ENCODE peak calls at places on chromosomes 12 and 14, in four cellular contexts. D is sigmoid colon, M is tibial nerve, X is stomach. E is an unnamed sample.

GRCh38 chr12:123119808-123120207 is 31.1 kb downstream of the PITPNM2 start:
- DNase-seq in D (no peak), M (no peak), X (no peak), E (no peak)

GRCh38 chr14:99538275-99538674 is 57.1 kb downstream of the CCNK start:
- DNase-seq in D (no peak), M (no peak), X (no peak), E (no peak)

GRCh38 chr12:75739916-75740315 is 228.5 kb upstream of the KRR1 start:
- DNase-seq in D (no peak), M (no peak), X (no peak), E (no peak)

GRCh38 chr12:92551853-92552397 is 150.9 kb upstream of the PLEKHG7 start:
- DNase-seq in D (no peak), M (no peak), X (no peak), E (no peak)

GRCh38 chr12:5267603-5268423 is 164.1 kb upstream of the NTF3 start:
- DNase-seq in D (no peak), M (no peak), X (no peak), E (no peak)

GRCh38 chr14:23916038-23916437 is 37.5 kb upstream of the DHRS4 start:
- DNase-seq in D (no peak), M (peak), X (no peak), E (no peak)

GRCh38 chr12:104740668-104741067 is 217.4 kb downstream of the SLC41A2 start:
- DNase-seq in D (no peak), M (no peak), X (no peak), E (no peak)

GRCh38 chr12:117119592-117120198 is 20.5 kb upstream of the TESC start:
- DNase-seq in D (no peak), M (no peak), X (no peak), E (no peak)

GRCh38 chr14:103522028-103522581 is 525 bp downstream of the CKB start:
- DNase-seq in D (peak), M (no peak), X (no peak), E (no peak)

GRCh38 chr14:52553671-52554575 is 1.3 kb downstream of the GPR137C start:
- DNase-seq in D (peak), M (peak), X (peak), E (peak)

GRCh38 chr14:44316647-44317432 is 190.2 kb downstream of the FSCB start:
- DNase-seq in D (no peak), M (no peak), X (no peak), E (no peak)

GRCh38 chr12:47410862-47411261 is 295.0 kb downstream of the RPAP3 start:
- DNase-seq in D (no peak), M (no peak), X (no peak), E (no peak)

GRCh38 chr12:13177373-13177772 is 19.2 kb upstream of the EMP1 start:
- DNase-seq in D (no peak), M (no peak), X (no peak), E (no peak)

GRCh38 chr12:38761111-38761510 is 144.3 kb downstream of the CPNE8 start:
- DNase-seq in D (no peak), M (no peak), X (no peak), E (no peak)

GRCh38 chr12:123479442-123480180 is 21.7 kb downstream of the SNRNP35 start:
- DNase-seq in D (no peak), M (no peak), X (no peak), E (no peak)

GRCh38 chr14:75715926-75716780 is 55.1 kb downstream of the TTLL5 start:
- DNase-seq in D (no peak), M (no peak), X (no peak), E (no peak)

GRCh38 chr12:1302471-1302870 is 291.9 kb downstream of the FBXL14 start:
- DNase-seq in D (no peak), M (no peak), X (no peak), E (no peak)

GRCh38 chr12:53798575-53798974 is 46.8 kb upstream of the CISTR start:
- DNase-seq in D (no peak), M (no peak), X (no peak), E (no peak)

GRCh38 chr12:27970391-27970980 is 2.0 kb downstream of the PTHLH start:
- DNase-seq in D (peak), M (peak), X (no peak), E (no peak)

GRCh38 chr14:96565811-96566210 is 63.6 kb downstream of the PAPOLA start:
- DNase-seq in D (no peak), M (no peak), X (no peak), E (no peak)

GRCh38 chr12:69623970-69624369 is 13.3 kb upstream of the LRRC10 start:
- DNase-seq in D (no peak), M (no peak), X (peak), E (peak)

GRCh38 chr12:50742776-50743175 is 21.1 kb upstream of the ATF1 start:
- DNase-seq in D (no peak), M (no peak), X (no peak), E (no peak)

GRCh38 chr14:74867673-74868072 is 8.3 kb downstream of the PROX2 start:
- DNase-seq in D (peak), M (no peak), X (no peak), E (no peak)

DNA sequence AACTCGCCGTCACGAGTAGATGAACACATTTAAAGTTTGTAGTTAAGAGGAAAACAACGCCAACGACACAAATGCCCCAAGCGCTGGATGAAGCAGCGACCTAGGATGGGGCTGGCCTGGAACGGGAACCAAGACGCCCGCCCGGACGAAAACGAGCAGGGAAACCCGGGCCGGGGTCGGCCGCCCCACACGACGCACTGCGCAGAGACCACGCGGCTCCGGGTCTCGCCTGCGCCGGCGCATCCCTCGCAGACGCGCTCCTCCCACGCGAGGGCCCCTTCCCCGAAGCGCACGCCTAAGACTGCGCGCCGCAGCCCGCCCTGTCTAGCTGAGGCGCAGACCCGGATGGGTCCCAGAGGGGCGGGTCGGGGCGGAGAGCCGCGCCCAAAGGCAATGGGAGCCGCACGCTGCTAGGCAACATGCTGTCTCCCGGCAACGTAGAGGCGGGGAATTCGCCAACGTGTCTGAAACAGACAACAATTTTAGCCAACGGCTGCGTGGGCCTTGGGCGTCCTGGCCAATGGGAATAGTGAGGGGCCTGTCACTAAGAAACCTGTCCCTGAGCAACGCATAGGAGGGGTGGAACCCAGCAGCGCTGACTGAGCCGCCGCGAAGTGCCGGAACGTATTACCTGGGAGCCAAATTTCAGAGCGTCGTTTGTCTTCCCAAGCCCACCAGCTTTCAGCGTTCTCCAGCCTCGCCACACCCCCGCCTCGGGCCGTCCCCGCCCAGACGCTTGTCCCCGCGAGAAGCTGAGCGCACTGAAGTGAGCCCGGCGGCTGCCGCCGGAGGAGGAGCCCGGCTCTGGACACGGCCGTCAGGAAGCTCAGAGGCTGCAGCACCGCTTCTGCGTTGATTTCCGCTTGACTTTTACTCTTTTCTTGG is 21.0 kb upstream of the CHFR start:
- DNase-seq in D (peak), M (peak), X (peak), E (peak)
- TF ChIP-seq POLR2A in D (peak), M (peak), X (no peak), E (no peak)

GRCh38 chr12:94099191-94099983 is 49.0 kb upstream of the PLXNC1 start:
- DNase-seq in D (no peak), M (no peak), X (no peak), E (peak)
- TF ChIP-seq EP300 in D (no peak), M (no peak), X (no peak), E (no peak)

DNA sequence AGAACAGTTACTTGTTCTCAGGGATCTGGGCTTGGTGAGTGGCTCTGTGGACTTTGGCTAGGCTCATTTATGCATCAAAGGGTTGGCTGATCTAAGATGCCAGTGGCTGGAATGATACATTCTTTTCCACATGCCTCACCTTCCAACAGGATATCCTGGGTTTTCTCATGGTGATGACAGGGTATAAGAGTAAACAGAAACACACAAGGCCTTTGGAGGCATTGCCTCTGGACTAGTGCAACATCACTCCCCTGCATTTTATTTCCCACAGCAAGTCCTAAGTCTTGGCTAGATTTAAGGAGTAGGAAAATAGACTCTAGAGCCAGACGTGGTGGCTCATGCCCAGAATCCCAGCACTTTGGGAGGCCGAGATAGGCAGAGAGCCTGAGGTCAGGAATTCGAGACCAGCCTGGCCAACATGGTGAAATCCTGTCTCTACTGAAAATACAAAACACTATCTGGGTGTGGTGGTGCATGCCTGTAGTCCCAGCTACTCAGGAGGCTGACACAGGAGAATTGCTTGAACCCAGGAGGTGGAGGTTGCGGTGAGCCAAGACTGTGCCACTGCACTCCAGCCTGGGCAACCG is 47.9 kb downstream of the RPH3A start:
- DNase-seq in D (no peak), M (no peak), X (no peak), E (no peak)
- TF ChIP-seq POLR2A in D (no peak), M (no peak), X (no peak), E (no peak)

DNA sequence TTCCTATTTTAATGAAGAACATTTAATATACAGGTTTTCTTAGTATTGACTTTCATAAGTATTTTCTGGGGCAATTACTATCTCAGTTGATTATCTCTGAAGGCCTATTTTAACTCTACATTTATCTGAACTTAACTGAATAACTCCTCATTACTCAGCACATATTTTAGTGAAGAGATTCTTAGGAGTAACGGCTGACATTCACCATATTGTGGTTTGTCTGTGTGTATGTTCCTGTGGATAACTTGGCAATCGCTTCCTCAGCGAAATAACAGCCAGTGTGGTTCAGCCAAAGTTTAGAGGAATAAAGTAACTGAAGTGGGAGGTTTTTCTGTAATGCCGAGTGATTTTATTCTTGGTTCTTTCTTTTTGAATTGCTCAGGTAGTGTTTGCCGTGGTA is 168.0 kb downstream of the RAD51B start:
- DNase-seq in D (no peak), M (no peak), X (no peak), E (no peak)
- TF ChIP-seq EP300 in D (no peak), M (no peak), X (no peak), E (no peak)

GRCh38 chr12:2335517-2335916 is 282.7 kb downstream of the CACNA1C start:
- DNase-seq in D (no peak), M (no peak), X (no peak), E (no peak)

GRCh38 chr12:2335109-2335508 is 282.3 kb downstream of the CACNA1C start:
- DNase-seq in D (no peak), M (no peak), X (no peak), E (no peak)

GRCh38 chr12:2334291-2335088 is 281.7 kb downstream of the CACNA1C start:
- DNase-seq in D (no peak), M (no peak), X (no peak), E (no peak)

GRCh38 chr12:2337031-2338010 is 284.5 kb downstream of the CACNA1C start:
- DNase-seq in D (no peak), M (no peak), X (no peak), E (no peak)

GRCh38 chr12:2336409-2336829 is 283.6 kb downstream of the CACNA1C start:
- DNase-seq in D (no peak), M (peak), X (no peak), E (no peak)
- TF ChIP-seq POLR2A in D (no peak), M (no peak), X (no peak), E (no peak)

DNA sequence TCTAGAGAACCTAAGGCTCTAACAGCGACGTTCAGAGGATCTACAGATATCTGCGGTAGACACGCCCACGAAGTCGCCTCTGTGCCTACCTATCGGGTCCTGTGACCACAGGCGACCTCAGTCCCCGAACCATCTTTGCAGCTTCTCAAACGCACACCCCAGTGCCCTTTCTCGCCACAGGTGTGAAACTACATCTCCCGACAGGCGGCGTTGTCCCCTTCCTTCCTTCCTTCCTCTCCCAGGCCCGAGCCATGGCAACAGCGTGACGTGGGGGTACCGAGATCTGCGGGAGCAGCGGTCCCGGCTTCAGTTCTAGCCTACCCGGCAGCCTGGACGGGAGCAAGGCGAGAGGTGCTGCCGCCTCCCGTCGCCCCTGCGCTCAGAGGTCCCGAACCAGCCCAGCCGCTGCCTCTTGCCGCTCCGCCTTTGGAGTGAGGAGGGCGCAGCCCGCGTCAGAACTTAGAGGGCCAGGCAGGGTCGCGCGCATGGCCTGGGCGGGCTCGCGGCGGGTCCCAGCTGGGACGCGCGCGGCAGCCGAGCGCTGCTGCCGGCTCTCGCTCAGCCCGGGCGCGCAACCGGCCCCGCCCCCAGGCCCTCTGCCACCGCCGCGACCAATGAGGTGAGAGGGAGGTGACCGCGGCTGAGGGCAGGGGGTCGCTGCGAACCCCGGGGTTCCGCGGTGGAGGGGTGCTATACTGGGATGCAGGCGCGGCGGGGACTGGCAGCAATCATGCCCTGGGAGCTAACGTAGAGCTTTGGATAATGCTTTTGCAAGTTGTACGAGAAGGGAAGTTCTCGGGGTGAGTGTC is at the start of gene COQ10A:
- DNase-seq in D (peak), M (peak), X (peak), E (peak)
- TF ChIP-seq EP300 in D (no peak), M (no peak), X (no peak), E (no peak)

E was measured in upper lobe of left lung.